ENCODE peak calls at places on chromosomes 5 and 9, in eight cellular contexts. V, A, Q, N, E, W, P and F are unnamed samples.

GRCh38 chr5:121628783-121629182 is 222.9 kb upstream of the FTMT start:
- DNase-seq in P (no peak), N (no peak), E (peak; percentile 0), V (peak; percentile 7), Q (peak; percentile 3), A (no peak), W (no peak), F (no peak)

GRCh38 chr9:69671904-69672827 is at the start of gene APBA1:
- DNase-seq in W (peak; percentile 83), A (peak; percentile 80), V (peak; percentile 35), P (peak; percentile 54), Q (peak; percentile 23), N (peak; percentile 80), E (peak; percentile 65), F (peak; percentile 81)

GRCh38 chr9:102461441-102461840 is 533.7 kb upstream of the CYLC2 start:
- DNase-seq in Q (no peak), N (no peak), P (no peak), A (no peak), V (peak; percentile 2), E (no peak), W (no peak), F (peak; percentile 23)

GRCh38 chr5:73448451-73449136 is at the start of gene FOXD1:
- DNase-seq in A (peak; percentile 44), Q (peak; percentile 95), E (peak; percentile 75), V (peak; percentile 99), N (peak; percentile 75), P (peak; percentile 57), W (no peak), F (peak; percentile 96)

GRCh38 chr9:134570151-134570621 is 71.4 kb upstream of the COL5A1 start:
- DNase-seq in E (no peak), V (no peak), W (peak; percentile 13), P (no peak), Q (no peak), N (peak; percentile 39), A (no peak), F (peak; percentile 35)

GRCh38 chr5:83567741-83568530 is 96.4 kb downstream of the VCAN start:
- DNase-seq in E (peak; percentile 96), A (no peak), P (no peak), W (no peak), N (no peak), V (peak; percentile 97), Q (no peak), F (no peak)

GRCh38 chr5:178291969-178292825 is 59.6 kb upstream of the PHYKPL start:
- DNase-seq in A (no peak), W (peak; percentile 43), Q (no peak), E (no peak), V (no peak), P (no peak), N (peak; percentile 36), F (peak; percentile 40)

GRCh38 chr9:101365181-101365580 is 19.6 kb downstream of the BAAT start:
- DNase-seq in P (no peak), N (no peak), W (no peak), A (no peak), Q (no peak), V (peak; percentile 14), E (peak; percentile 30), F (no peak)

GRCh38 chr9:127161081-127161621 is 38.7 kb upstream of the ANGPTL2 start:
- DNase-seq in P (no peak), W (no peak), N (peak; percentile 53), E (no peak), A (peak; percentile 2), V (no peak), Q (no peak), F (peak; percentile 58)

GRCh38 chr5:134466241-134467069 is 54.8 kb upstream of the CDKN2AIPNL start:
- DNase-seq in V (peak; percentile 97), P (peak; percentile 69), Q (peak; percentile 94), E (peak; percentile 99), N (peak; percentile 99), W (peak; percentile 99), A (peak; percentile 93), F (peak; percentile 99)

GRCh38 chr9:121895836-121896544 is 197.1 kb downstream of the TTLL11 start:
- DNase-seq in W (no peak), E (peak; percentile 74), V (peak; percentile 59), Q (peak; percentile 60), P (peak; percentile 29), A (no peak), N (peak; percentile 76), F (no peak)

GRCh38 chr5:107474724-107475489 is 195.8 kb downstream of the EFNA5 start:
- DNase-seq in Q (peak; percentile 83), A (no peak), V (peak; percentile 19), P (no peak), W (no peak), E (no peak), N (no peak), F (no peak)

GRCh38 chr5:142829821-142830220 is 59.6 kb downstream of the ARHGAP26 start:
- DNase-seq in V (peak; percentile 74), P (no peak), A (no peak), Q (no peak), E (peak; percentile 50), N (no peak), W (no peak), F (no peak)

GRCh38 chr5:92543246-92543645 is 1037.8 kb downstream of the NR2F1-AS1 start:
- DNase-seq in A (no peak), P (no peak), E (no peak), W (no peak), V (peak; percentile 80), N (no peak), Q (no peak), F (no peak)

GRCh38 chr9:113803811-113804589 is 72.1 kb upstream of the ZNF618 start:
- DNase-seq in E (no peak), A (no peak), W (no peak), V (no peak), Q (no peak), N (no peak), P (no peak), F (no peak)

GRCh38 chr5:125225424-125225823 is 479.0 kb upstream of the ZNF608 start:
- DNase-seq in A (no peak), Q (no peak), P (no peak), W (no peak), N (no peak), E (no peak), V (no peak), F (peak; percentile 37)

GRCh38 chr5:127839496-127840197 is 136.5 kb downstream of the CCDC192 start:
- DNase-seq in A (no peak), N (no peak), V (peak; percentile 56), E (peak; percentile 63), Q (no peak), P (no peak), W (no peak), F (no peak)

GRCh38 chr5:77333451-77334123 is 123.1 kb downstream of the PDE8B start:
- DNase-seq in W (no peak), P (no peak), E (no peak), V (no peak), Q (no peak), A (no peak), N (peak; percentile 72), F (no peak)

DNA sequence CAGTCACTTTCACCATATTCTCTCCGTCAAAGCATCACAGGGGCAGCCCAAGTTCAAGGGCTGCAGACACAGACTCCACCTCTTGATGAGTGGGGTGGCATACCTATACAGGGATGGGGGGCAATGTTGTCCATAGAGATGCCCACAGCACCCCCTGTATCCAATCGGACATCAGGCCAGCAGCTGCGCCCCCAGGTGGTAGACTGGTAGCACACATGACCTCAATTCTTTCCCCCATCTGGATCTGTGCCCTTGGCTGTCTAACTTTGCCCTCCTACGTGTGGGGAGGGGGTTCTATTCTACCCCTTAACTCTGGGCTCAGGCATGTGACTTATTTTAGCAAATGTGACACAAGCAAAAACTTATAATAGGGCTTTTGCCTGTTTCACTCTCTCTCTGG is 84.0 kb upstream of the SLC25A48 start:
- DNase-seq in V (no peak), Q (no peak), P (no peak), E (no peak), W (no peak), N (no peak), A (no peak), F (no peak)
- TF ChIP-seq CTCF in V (peak; percentile 12), Q (no peak), P (no peak), E (no peak), W (no peak), N (no peak), A (no peak), F (no peak)

GRCh38 chr9:120792898-120793765 is at the start of gene FBXW2:
- DNase-seq in E (peak; percentile 94), V (peak; percentile 86), N (peak; percentile 95), A (peak; percentile 94), P (peak; percentile 96), Q (peak; percentile 92), W (peak; percentile 96), F (peak; percentile 97)
- TF ChIP-seq CTCF in E (no peak), V (no peak), N (no peak), A (no peak), P (no peak), Q (no peak), W (no peak), F (no peak)

GRCh38 chr9:18240213-18240612 is 233.7 kb upstream of the ADAMTSL1 start:
- DNase-seq in E (no peak), N (no peak), Q (no peak), W (no peak), A (no peak), P (no peak), V (no peak), F (no peak)

GRCh38 chr9:18250051-18250450 is 223.9 kb upstream of the ADAMTSL1 start:
- DNase-seq in V (no peak), E (no peak), N (no peak), A (no peak), W (no peak), P (no peak), Q (no peak), F (no peak)

DNA sequence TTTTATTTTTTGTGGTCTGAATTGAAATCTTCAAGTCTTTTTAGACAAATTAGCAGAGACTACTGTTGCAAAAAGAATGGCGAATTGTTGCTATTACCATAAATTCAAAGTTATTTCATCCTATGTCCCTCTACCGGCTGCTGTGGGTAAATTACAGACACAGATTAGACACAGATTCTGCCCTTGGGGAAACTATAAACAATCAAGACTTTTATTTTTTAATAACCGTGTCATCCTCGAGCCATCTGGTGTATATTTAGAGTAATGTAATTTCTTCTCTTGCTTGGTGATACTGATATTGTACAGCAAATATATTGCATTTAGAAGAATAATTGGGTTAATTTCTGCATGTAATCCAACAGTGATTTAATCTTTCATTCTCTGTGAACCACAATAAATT is 228.0 kb upstream of the ADAMTSL1 start:
- DNase-seq in Q (no peak), W (no peak), V (peak; percentile 30), A (no peak), E (no peak), N (no peak), P (no peak), F (no peak)
- TF ChIP-seq CTCF in Q (no peak), W (peak; percentile 5), V (peak; percentile 63), A (no peak), E (peak; percentile 38), N (no peak), P (no peak), F (no peak)

DNA sequence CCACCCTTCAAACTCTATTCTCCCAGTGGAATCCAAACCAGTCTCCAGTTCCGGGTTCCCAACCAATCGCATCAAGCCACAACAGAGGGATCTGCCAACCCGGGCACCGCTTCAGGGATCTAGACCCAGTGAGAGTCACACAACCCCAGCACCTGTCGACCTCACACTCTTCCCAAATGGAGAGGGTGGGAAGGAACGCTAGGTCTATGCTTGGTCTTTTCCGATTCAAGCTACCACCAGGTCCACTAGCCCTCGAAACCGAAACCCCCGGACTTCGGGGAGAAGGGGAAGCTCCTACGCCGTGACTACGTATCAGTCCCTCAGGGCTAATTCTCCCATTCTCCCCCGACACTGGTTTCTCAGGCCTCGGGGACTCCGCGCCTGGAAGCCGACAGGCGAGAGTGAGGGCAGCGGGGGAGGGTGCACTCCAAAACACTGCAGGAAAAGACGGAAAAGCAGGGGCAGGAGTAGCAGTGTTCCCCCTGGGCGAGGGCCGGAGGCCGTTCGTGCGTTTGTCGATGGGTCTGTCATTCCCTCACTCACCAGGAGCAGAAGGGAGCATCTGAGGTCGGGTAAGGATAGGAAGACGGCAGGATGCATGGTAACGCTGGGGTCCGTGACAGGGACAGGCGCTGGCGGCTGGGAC is 436 bp downstream of the ERP44 start:
- DNase-seq in Q (peak; percentile 71), N (peak; percentile 69), P (peak; percentile 31), V (peak; percentile 43), A (peak; percentile 37), E (peak; percentile 38), W (peak; percentile 79), F (no peak)
- TF ChIP-seq CTCF in Q (no peak), N (no peak), P (no peak), V (no peak), A (no peak), E (no peak), W (no peak), F (no peak)